ENCODE peak calls at places on chromosomes 11 and 22, in nine cellular contexts. Q, U, K, Z, T, B, S, N and R are unnamed samples.

GRCh38 chr11:1942541-1943260 is 4.4 kb upstream of the MRPL23 start:
- DNase-seq in Q (no peak), U (no peak), K (no peak), Z (no peak), T (no peak), B (no peak), S (no peak), N (no peak), R (no peak)

GRCh38 chr22:36730176-36730858 is 26.8 kb upstream of the CACNG2 start:
- DNase-seq in Q (no peak), U (no peak), K (no peak), Z (no peak), T (no peak), B (no peak), S (no peak), N (no peak), R (no peak)

GRCh38 chr11:16897460-16898061 is 116.7 kb downstream of the PLEKHA7 start:
- DNase-seq in Q (no peak), U (no peak), K (no peak), Z (peak), T (no peak), B (peak), S (no peak), N (no peak), R (peak)

GRCh38 chr11:27635567-27636037 is 64.7 kb downstream of the BDNF start:
- DNase-seq in Q (no peak), U (no peak), K (no peak), Z (no peak), T (no peak), B (peak), S (no peak), N (no peak), R (no peak)

GRCh38 chr22:33051960-33052839 is 6.0 kb downstream of the SYN3 start:
- DNase-seq in Q (no peak), U (no peak), K (no peak), Z (no peak), T (no peak), B (peak), S (no peak), N (peak), R (peak)

GRCh38 chr11:76823481-76824028 is 37.2 kb upstream of the ACER3 start:
- DNase-seq in Q (peak), U (peak), K (peak), Z (no peak), T (no peak), B (peak), S (peak), N (peak), R (no peak)

GRCh38 chr11:116606060-116606459 is 166.7 kb downstream of the BUD13 start:
- DNase-seq in Q (no peak), U (no peak), K (no peak), Z (no peak), T (no peak), B (no peak), S (no peak), N (no peak), R (no peak)

GRCh38 chr22:25741692-25742626 is at the start of gene MYO18B:
- DNase-seq in Q (no peak), U (peak), K (no peak), Z (no peak), T (no peak), B (no peak), S (no peak), N (no peak), R (no peak)

GRCh38 chr11:126305699-126306098 is 1.8 kb downstream of the DCPS start:
- DNase-seq in Q (no peak), U (no peak), K (no peak), Z (no peak), T (no peak), B (no peak), S (no peak), N (no peak), R (no peak)

GRCh38 chr22:43734370-43735005 is 77.6 kb downstream of the EFCAB6 start:
- DNase-seq in Q (no peak), U (no peak), K (no peak), Z (no peak), T (no peak), B (no peak), S (no peak), N (no peak), R (no peak)

GRCh38 chr11:129695543-129696308 is 119.9 kb upstream of the TMEM45B start:
- DNase-seq in Q (peak), U (peak), K (peak), Z (peak), T (peak), B (peak), S (peak), N (peak), R (peak)
- H2AFZ ChIP-seq in Q (peak), U (peak), K (peak), Z (peak), T (no peak), B (peak), S (no peak), N (no peak), R (peak)

GRCh38 chr22:27149886-27150529 is 492.6 kb downstream of the MIAT start:
- DNase-seq in Q (peak), U (peak), K (no peak), Z (no peak), T (no peak), B (no peak), S (no peak), N (no peak), R (no peak)
- H2AFZ ChIP-seq in Q (peak), U (peak), K (no peak), Z (peak), T (no peak), B (no peak), S (no peak), N (no peak), R (no peak)

GRCh38 chr11:122804161-122804560 is 34.1 kb upstream of the CRTAM start:
- DNase-seq in Q (no peak), U (no peak), K (peak), Z (no peak), T (no peak), B (no peak), S (peak), N (no peak), R (no peak)

GRCh38 chr11:122803716-122804115 is 34.6 kb upstream of the CRTAM start:
- DNase-seq in Q (no peak), U (no peak), K (peak), Z (no peak), T (no peak), B (no peak), S (peak), N (no peak), R (no peak)

GRCh38 chr11:122802876-122803275 is 35.4 kb upstream of the CRTAM start:
- DNase-seq in Q (no peak), U (no peak), K (no peak), Z (no peak), T (no peak), B (no peak), S (no peak), N (no peak), R (no peak)

GRCh38 chr11:122803306-122803705 is 35.0 kb upstream of the CRTAM start:
- DNase-seq in Q (peak), U (peak), K (peak), Z (no peak), T (no peak), B (no peak), S (peak), N (no peak), R (no peak)

GRCh38 chr11:122804796-122805195 is 33.5 kb upstream of the CRTAM start:
- DNase-seq in Q (no peak), U (no peak), K (peak), Z (no peak), T (no peak), B (no peak), S (peak), N (no peak), R (no peak)
- H2AFZ ChIP-seq in Q (no peak), U (no peak), K (no peak), Z (no peak), T (no peak), B (no peak), S (no peak), N (no peak), R (no peak)

DNA sequence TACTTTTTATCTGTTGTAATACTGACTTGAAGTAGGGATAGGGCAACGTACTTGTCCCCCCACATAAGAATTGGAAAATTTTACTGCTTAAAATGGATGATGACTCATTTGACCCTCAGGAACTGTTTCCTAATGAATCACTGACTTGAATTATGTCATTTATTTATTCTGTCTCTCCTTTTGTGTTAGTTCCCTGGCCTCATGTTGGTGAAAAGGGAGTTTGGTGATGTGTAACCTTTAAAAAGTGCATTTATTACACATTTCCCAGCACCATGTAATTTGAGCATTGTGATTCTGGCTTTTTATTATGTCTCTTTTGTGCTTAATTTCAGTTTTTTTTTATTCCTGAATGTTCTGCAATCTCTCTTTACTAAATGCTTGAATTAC is 20.3 kb upstream of the PGM2L1 start:
- DNase-seq in Q (peak), U (peak), K (peak), Z (no peak), T (no peak), B (no peak), S (peak), N (peak), R (no peak)
- H2AFZ ChIP-seq in Q (no peak), U (no peak), K (no peak), Z (peak), T (no peak), B (no peak), S (peak), N (no peak), R (no peak)

GRCh38 chr11:65817312-65817814 is 16.4 kb upstream of the SNX32 start:
- DNase-seq in Q (no peak), U (no peak), K (no peak), Z (no peak), T (no peak), B (no peak), S (no peak), N (no peak), R (no peak)

GRCh38 chr11:65817815-65818680 is 15.7 kb upstream of the SNX32 start:
- DNase-seq in Q (peak), U (peak), K (peak), Z (peak), T (peak), B (peak), S (peak), N (peak), R (peak)

GRCh38 chr11:65822760-65823528 is 10.8 kb upstream of the SNX32 start:
- DNase-seq in Q (no peak), U (no peak), K (no peak), Z (no peak), T (no peak), B (no peak), S (no peak), N (no peak), R (no peak)

DNA sequence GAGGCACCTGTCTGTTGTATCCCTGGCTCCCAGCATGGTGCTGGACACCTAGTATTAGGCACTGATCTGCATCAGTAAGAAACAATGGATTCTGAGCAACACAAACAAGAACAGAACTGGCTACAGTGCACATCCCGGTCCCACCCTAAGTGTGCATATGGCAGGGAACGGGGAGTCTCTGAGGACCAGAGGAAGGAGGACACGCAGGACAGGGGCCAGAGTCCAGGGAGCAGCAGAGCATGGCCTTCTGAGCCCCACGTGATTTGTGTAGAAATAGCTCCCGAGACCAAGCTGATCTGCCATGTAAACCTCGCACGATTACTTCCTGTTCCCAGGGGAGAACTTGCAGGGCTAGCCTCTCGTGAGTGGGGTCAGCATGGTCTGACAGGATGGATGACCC is 12.7 kb upstream of the SNX32 start:
- DNase-seq in Q (no peak), U (no peak), K (no peak), Z (no peak), T (peak), B (no peak), S (no peak), N (peak), R (no peak)
- H2AFZ ChIP-seq in Q (peak), U (no peak), K (no peak), Z (peak), T (no peak), B (no peak), S (no peak), N (peak), R (no peak)

GRCh38 chr11:46337626-46338345 is 9.5 kb upstream of the DGKZ start:
- DNase-seq in Q (no peak), U (no peak), K (no peak), Z (no peak), T (no peak), B (no peak), S (no peak), N (no peak), R (no peak)

GRCh38 chr11:46338636-46338987 is 8.7 kb upstream of the DGKZ start:
- DNase-seq in Q (peak), U (no peak), K (no peak), Z (no peak), T (no peak), B (peak), S (peak), N (no peak), R (no peak)

GRCh38 chr11:46341454-46341853 is 5.8 kb upstream of the DGKZ start:
- DNase-seq in Q (no peak), U (no peak), K (no peak), Z (no peak), T (no peak), B (no peak), S (no peak), N (no peak), R (no peak)

GRCh38 chr11:46339816-46340215 is 7.4 kb upstream of the DGKZ start:
- DNase-seq in Q (no peak), U (no peak), K (no peak), Z (no peak), T (no peak), B (no peak), S (no peak), N (no peak), R (no peak)

GRCh38 chr11:46338988-46339666 is 8.1 kb upstream of the DGKZ start:
- DNase-seq in Q (no peak), U (no peak), K (no peak), Z (no peak), T (no peak), B (peak), S (peak), N (no peak), R (peak)
- H2AFZ ChIP-seq in Q (peak), U (peak), K (no peak), Z (peak), T (no peak), B (no peak), S (peak), N (no peak), R (peak)